ENCODE peak calls at places on chromosomes 13 and 19, in four cellular contexts. One of them, this sample, is unnamed.

GRCh38 chr13:40315416-40316064 is 350.9 kb downstream of the FOXO1 start:
- DNase-seq in stimulated activated CD4-positive, alpha-beta T cell treated with anti-CD3 and anti-CD28 coated beads, Interleukin-15, amount 100 ng/mL, for 24 hours: peak; percentile 69
- DNase-seq in ELR: no peak
- DNase-seq in HEK293T: no peak
- DNase-seq in this sample: peak; percentile 31

GRCh38 chr19:12825259-12826131 is 8.9 kb downstream of the RTBDN start:
- DNase-seq in stimulated activated CD4-positive, alpha-beta T cell treated with anti-CD3 and anti-CD28 coated beads, Interleukin-15, amount 100 ng/mL, for 24 hours: peak; percentile 63
- DNase-seq in ELR: peak; percentile 41
- DNase-seq in HEK293T: peak; percentile 59
- DNase-seq in this sample: no peak

GRCh38 chr13:49304763-49305695 is 57.3 kb downstream of the CDADC1 start:
- DNase-seq in HEK293T: no peak
- DNase-seq in ELR: no peak
- DNase-seq in stimulated activated CD4-positive, alpha-beta T cell treated with anti-CD3 and anti-CD28 coated beads, Interleukin-15, amount 100 ng/mL, for 24 hours: no peak
- DNase-seq in this sample: no peak

GRCh38 chr13:35716644-35717170 is 240.2 kb upstream of the MAB21L1 start:
- DNase-seq in ELR: no peak
- DNase-seq in stimulated activated CD4-positive, alpha-beta T cell treated with anti-CD3 and anti-CD28 coated beads, Interleukin-15, amount 100 ng/mL, for 24 hours: no peak
- DNase-seq in HEK293T: no peak
- DNase-seq in this sample: no peak

GRCh38 chr13:109428146-109428545 is 358.2 kb downstream of the IRS2 start:
- DNase-seq in ELR: no peak
- DNase-seq in HEK293T: no peak
- DNase-seq in stimulated activated CD4-positive, alpha-beta T cell treated with anti-CD3 and anti-CD28 coated beads, Interleukin-15, amount 100 ng/mL, for 24 hours: no peak
- DNase-seq in this sample: no peak

GRCh38 chr19:10871711-10872550 is 578 bp downstream of the CARM1 start:
- DNase-seq in ELR: peak; percentile 46
- DNase-seq in HEK293T: no peak
- DNase-seq in stimulated activated CD4-positive, alpha-beta T cell treated with anti-CD3 and anti-CD28 coated beads, Interleukin-15, amount 100 ng/mL, for 24 hours: peak; percentile 48
- DNase-seq in this sample: peak; percentile 63

GRCh38 chr13:70792121-70792520 is 683.9 kb upstream of the KLHL1 start:
- DNase-seq in HEK293T: peak; percentile 37
- DNase-seq in ELR: no peak
- DNase-seq in stimulated activated CD4-positive, alpha-beta T cell treated with anti-CD3 and anti-CD28 coated beads, Interleukin-15, amount 100 ng/mL, for 24 hours: no peak
- DNase-seq in this sample: no peak

GRCh38 chr19:55464669-55465068 is at the start of gene C19orf85:
- DNase-seq in stimulated activated CD4-positive, alpha-beta T cell treated with anti-CD3 and anti-CD28 coated beads, Interleukin-15, amount 100 ng/mL, for 24 hours: no peak
- DNase-seq in HEK293T: no peak
- DNase-seq in ELR: no peak
- DNase-seq in this sample: no peak

GRCh38 chr19:29326351-29326750 is 113.4 kb upstream of the UQCRFS1 start:
- DNase-seq in stimulated activated CD4-positive, alpha-beta T cell treated with anti-CD3 and anti-CD28 coated beads, Interleukin-15, amount 100 ng/mL, for 24 hours: peak; percentile 6
- DNase-seq in HEK293T: no peak
- DNase-seq in ELR: no peak
- DNase-seq in this sample: no peak

GRCh38 chr19:16847407-16847806 is 18.2 kb downstream of the SIN3B start:
- DNase-seq in ELR: no peak
- DNase-seq in HEK293T: no peak
- DNase-seq in stimulated activated CD4-positive, alpha-beta T cell treated with anti-CD3 and anti-CD28 coated beads, Interleukin-15, amount 100 ng/mL, for 24 hours: no peak
- DNase-seq in this sample: no peak

GRCh38 chr13:75423946-75424345 is 58.0 kb downstream of the TBC1D4 start:
- DNase-seq in HEK293T: no peak
- DNase-seq in stimulated activated CD4-positive, alpha-beta T cell treated with anti-CD3 and anti-CD28 coated beads, Interleukin-15, amount 100 ng/mL, for 24 hours: no peak
- DNase-seq in ELR: no peak
- DNase-seq in this sample: no peak

GRCh38 chr13:36778083-36778671 is 40.8 kb upstream of the RFXAP start:
- DNase-seq in HEK293T: no peak
- DNase-seq in ELR: peak; percentile 19
- DNase-seq in stimulated activated CD4-positive, alpha-beta T cell treated with anti-CD3 and anti-CD28 coated beads, Interleukin-15, amount 100 ng/mL, for 24 hours: no peak
- DNase-seq in this sample: no peak

GRCh38 chr19:32861596-32861995 is 8.0 kb downstream of the SLC7A9 start:
- DNase-seq in stimulated activated CD4-positive, alpha-beta T cell treated with anti-CD3 and anti-CD28 coated beads, Interleukin-15, amount 100 ng/mL, for 24 hours: no peak
- DNase-seq in ELR: no peak
- DNase-seq in HEK293T: no peak
- DNase-seq in this sample: no peak

GRCh38 chr19:47587295-47587694 is 14.3 kb upstream of the ZNF541 start:
- DNase-seq in stimulated activated CD4-positive, alpha-beta T cell treated with anti-CD3 and anti-CD28 coated beads, Interleukin-15, amount 100 ng/mL, for 24 hours: no peak
- DNase-seq in ELR: peak; percentile 75
- DNase-seq in HEK293T: no peak
- DNase-seq in this sample: no peak

GRCh38 chr19:1280588-1281269 is 4.9 kb upstream of the EFNA2 start:
- DNase-seq in HEK293T: no peak
- DNase-seq in ELR: no peak
- DNase-seq in stimulated activated CD4-positive, alpha-beta T cell treated with anti-CD3 and anti-CD28 coated beads, Interleukin-15, amount 100 ng/mL, for 24 hours: no peak
- DNase-seq in this sample: no peak

GRCh38 chr19:34507414-34508067 is 26.0 kb downstream of the WTIP start:
- DNase-seq in ELR: no peak
- DNase-seq in stimulated activated CD4-positive, alpha-beta T cell treated with anti-CD3 and anti-CD28 coated beads, Interleukin-15, amount 100 ng/mL, for 24 hours: no peak
- DNase-seq in HEK293T: no peak
- DNase-seq in this sample: no peak

GRCh38 chr19:56966225-56966696 is 125.7 kb upstream of the PEG3 start:
- DNase-seq in stimulated activated CD4-positive, alpha-beta T cell treated with anti-CD3 and anti-CD28 coated beads, Interleukin-15, amount 100 ng/mL, for 24 hours: no peak
- DNase-seq in ELR: no peak
- DNase-seq in HEK293T: no peak
- DNase-seq in this sample: no peak

GRCh38 chr19:42389899-42390298 is at the start of gene CNFN:
- DNase-seq in HEK293T: no peak
- DNase-seq in stimulated activated CD4-positive, alpha-beta T cell treated with anti-CD3 and anti-CD28 coated beads, Interleukin-15, amount 100 ng/mL, for 24 hours: no peak
- DNase-seq in ELR: no peak
- DNase-seq in this sample: no peak

GRCh38 chr19:39448271-39448670 is 2.9 kb downstream of the SUPT5H start:
- DNase-seq in stimulated activated CD4-positive, alpha-beta T cell treated with anti-CD3 and anti-CD28 coated beads, Interleukin-15, amount 100 ng/mL, for 24 hours: peak; percentile 56
- DNase-seq in ELR: peak; percentile 80
- DNase-seq in HEK293T: no peak
- DNase-seq in this sample: no peak

GRCh38 chr13:66212511-66212910 is 1017.6 kb downstream of the PCDH9 start:
- DNase-seq in HEK293T: no peak
- DNase-seq in ELR: no peak
- DNase-seq in stimulated activated CD4-positive, alpha-beta T cell treated with anti-CD3 and anti-CD28 coated beads, Interleukin-15, amount 100 ng/mL, for 24 hours: no peak
- DNase-seq in this sample: no peak

GRCh38 chr19:1042689-1043511 is 3.0 kb downstream of the ABCA7 start:
- DNase-seq in HEK293T: no peak
- DNase-seq in stimulated activated CD4-positive, alpha-beta T cell treated with anti-CD3 and anti-CD28 coated beads, Interleukin-15, amount 100 ng/mL, for 24 hours: no peak
- DNase-seq in ELR: no peak
- DNase-seq in this sample: no peak

GRCh38 chr19:37953576-37954303 is 46.7 kb downstream of the SIPA1L3 start:
- DNase-seq in HEK293T: no peak
- DNase-seq in ELR: no peak
- DNase-seq in stimulated activated CD4-positive, alpha-beta T cell treated with anti-CD3 and anti-CD28 coated beads, Interleukin-15, amount 100 ng/mL, for 24 hours: no peak
- DNase-seq in this sample: no peak

GRCh38 chr19:44809856-44810554 is 1.1 kb downstream of the BCAM start:
- DNase-seq in stimulated activated CD4-positive, alpha-beta T cell treated with anti-CD3 and anti-CD28 coated beads, Interleukin-15, amount 100 ng/mL, for 24 hours: no peak
- DNase-seq in HEK293T: no peak
- DNase-seq in ELR: no peak
- DNase-seq in this sample: no peak

GRCh38 chr19:14112809-14113385 is 4.7 kb downstream of the PRKACA start:
- DNase-seq in ELR: no peak
- DNase-seq in HEK293T: no peak
- DNase-seq in stimulated activated CD4-positive, alpha-beta T cell treated with anti-CD3 and anti-CD28 coated beads, Interleukin-15, amount 100 ng/mL, for 24 hours: no peak
- DNase-seq in this sample: peak; percentile 70

GRCh38 chr19:642755-643727 is 3.4 kb downstream of the FGF22 start:
- DNase-seq in HEK293T: no peak
- DNase-seq in stimulated activated CD4-positive, alpha-beta T cell treated with anti-CD3 and anti-CD28 coated beads, Interleukin-15, amount 100 ng/mL, for 24 hours: peak; percentile 27
- DNase-seq in ELR: no peak
- DNase-seq in this sample: no peak

GRCh38 chr19:2603320-2603719 is 99.2 kb downstream of the GNG7 start:
- DNase-seq in stimulated activated CD4-positive, alpha-beta T cell treated with anti-CD3 and anti-CD28 coated beads, Interleukin-15, amount 100 ng/mL, for 24 hours: no peak
- DNase-seq in ELR: peak; percentile 42
- DNase-seq in HEK293T: no peak
- DNase-seq in this sample: peak; percentile 78

GRCh38 chr19:14497347-14497921 is 1.5 kb upstream of the GIPC1 start:
- DNase-seq in HEK293T: no peak
- DNase-seq in stimulated activated CD4-positive, alpha-beta T cell treated with anti-CD3 and anti-CD28 coated beads, Interleukin-15, amount 100 ng/mL, for 24 hours: no peak
- DNase-seq in ELR: no peak
- DNase-seq in this sample: no peak

GRCh38 chr13:87080100-87080779 is 590.9 kb upstream of the SLITRK5 start:
- DNase-seq in ELR: no peak
- DNase-seq in HEK293T: no peak
- DNase-seq in stimulated activated CD4-positive, alpha-beta T cell treated with anti-CD3 and anti-CD28 coated beads, Interleukin-15, amount 100 ng/mL, for 24 hours: no peak
- DNase-seq in this sample: no peak

GRCh38 chr19:45780146-45780447 is 2.2 kb downstream of the DMPK start:
- DNase-seq in ELR: no peak
- DNase-seq in HEK293T: no peak
- DNase-seq in stimulated activated CD4-positive, alpha-beta T cell treated with anti-CD3 and anti-CD28 coated beads, Interleukin-15, amount 100 ng/mL, for 24 hours: no peak
- DNase-seq in this sample: no peak

This sample was measured in heart left ventricle.